ENCODE peak calls at places on chromosomes 4 and X, in six cellular contexts. One of them, this sample, is unnamed.
A peak's percentile ranks its signal among the peaks of the same experiment; 100 is the strongest.

GRCh38 chr4:98261291-98262271 is at the start of gene RAP1GDS1:
- DNase-seq in heart right ventricle: peak; percentile 48
- DNase-seq in lung: peak; percentile 38
- DNase-seq in spleen: peak; percentile 91
- DNase-seq in Caco-2: peak; percentile 42
- DNase-seq in kidney: peak; percentile 80
- DNase-seq in this sample: peak; percentile 38

GRCh38 chr4:100907465-100908454 is 389.9 kb upstream of the EMCN start:
- DNase-seq in heart right ventricle: no peak
- DNase-seq in lung: no peak
- DNase-seq in spleen: no peak
- DNase-seq in Caco-2: peak; percentile 2
- DNase-seq in kidney: no peak
- DNase-seq in this sample: no peak

GRCh38 chr4:74671074-74671698 is 123.1 kb downstream of the BTC start:
- DNase-seq in heart right ventricle: no peak
- DNase-seq in lung: peak; percentile 46
- DNase-seq in spleen: no peak
- DNase-seq in Caco-2: peak; percentile 79
- DNase-seq in kidney: no peak
- DNase-seq in this sample: no peak

GRCh38 chrX:22004866-22005265 is 27.3 kb upstream of the PHEX start:
- DNase-seq in heart right ventricle: no peak
- DNase-seq in lung: no peak
- DNase-seq in spleen: peak; percentile 32
- DNase-seq in Caco-2: no peak
- DNase-seq in kidney: no peak
- DNase-seq in this sample: no peak

GRCh38 chr4:20825493-20825892 is 125.2 kb downstream of the PACRGL start:
- DNase-seq in heart right ventricle: no peak
- DNase-seq in lung: no peak
- DNase-seq in spleen: no peak
- DNase-seq in Caco-2: no peak
- DNase-seq in kidney: no peak
- DNase-seq in this sample: no peak

GRCh38 chrX:915427-916234 is 285.0 kb downstream of the SHOX start:
- DNase-seq in heart right ventricle: no peak
- DNase-seq in lung: peak; percentile 13
- DNase-seq in spleen: peak; percentile 69
- DNase-seq in Caco-2: no peak
- DNase-seq in kidney: no peak
- DNase-seq in this sample: no peak

GRCh38 chr4:57190651-57191481 is 80.7 kb upstream of the IGFBP7 start:
- DNase-seq in heart right ventricle: no peak
- DNase-seq in lung: no peak
- DNase-seq in spleen: no peak
- DNase-seq in Caco-2: peak; percentile 48
- DNase-seq in kidney: no peak
- DNase-seq in this sample: no peak

GRCh38 chr4:188387134-188387791 is 248.0 kb downstream of the TRIML1 start:
- DNase-seq in heart right ventricle: no peak
- DNase-seq in lung: no peak
- DNase-seq in spleen: no peak
- DNase-seq in Caco-2: peak; percentile 8
- DNase-seq in kidney: no peak
- DNase-seq in this sample: no peak

GRCh38 chr4:145867416-145867815 is 71.2 kb downstream of the ZNF827 start:
- DNase-seq in heart right ventricle: no peak
- DNase-seq in lung: no peak
- DNase-seq in spleen: no peak
- DNase-seq in Caco-2: no peak
- DNase-seq in kidney: no peak
- DNase-seq in this sample: no peak

GRCh38 chr4:148203056-148203898 is 238.9 kb downstream of the NR3C2 start:
- DNase-seq in heart right ventricle: no peak
- DNase-seq in lung: no peak
- DNase-seq in spleen: no peak
- DNase-seq in Caco-2: peak; percentile 1
- DNase-seq in kidney: no peak
- DNase-seq in this sample: no peak

GRCh38 chrX:48493890-48494364 is 14.9 kb upstream of the PORCN start:
- DNase-seq in heart right ventricle: no peak
- DNase-seq in lung: no peak
- DNase-seq in spleen: peak; percentile 47
- DNase-seq in Caco-2: peak; percentile 36
- DNase-seq in kidney: peak; percentile 59
- DNase-seq in this sample: no peak

GRCh38 chr4:122764808-122765189 is 32.3 kb downstream of the BBS12 start:
- DNase-seq in heart right ventricle: no peak
- DNase-seq in lung: no peak
- DNase-seq in spleen: no peak
- DNase-seq in Caco-2: no peak
- DNase-seq in kidney: no peak
- DNase-seq in this sample: no peak

GRCh38 chr4:159608434-159608833 is 505.6 kb downstream of the RAPGEF2 start:
- DNase-seq in heart right ventricle: no peak
- DNase-seq in lung: no peak
- DNase-seq in spleen: no peak
- DNase-seq in Caco-2: no peak
- DNase-seq in kidney: no peak
- DNase-seq in this sample: no peak

GRCh38 chr4:26238782-26239647 is 81.8 kb upstream of the RBPJ start:
- DNase-seq in heart right ventricle: no peak
- DNase-seq in lung: no peak
- DNase-seq in spleen: no peak
- DNase-seq in Caco-2: no peak
- DNase-seq in kidney: no peak
- DNase-seq in this sample: no peak

GRCh38 chr4:120130786-120131185 is 64.1 kb upstream of the MAD2L1 start:
- DNase-seq in heart right ventricle: no peak
- DNase-seq in lung: no peak
- DNase-seq in spleen: no peak
- DNase-seq in Caco-2: no peak
- DNase-seq in kidney: no peak
- DNase-seq in this sample: no peak

DNA sequence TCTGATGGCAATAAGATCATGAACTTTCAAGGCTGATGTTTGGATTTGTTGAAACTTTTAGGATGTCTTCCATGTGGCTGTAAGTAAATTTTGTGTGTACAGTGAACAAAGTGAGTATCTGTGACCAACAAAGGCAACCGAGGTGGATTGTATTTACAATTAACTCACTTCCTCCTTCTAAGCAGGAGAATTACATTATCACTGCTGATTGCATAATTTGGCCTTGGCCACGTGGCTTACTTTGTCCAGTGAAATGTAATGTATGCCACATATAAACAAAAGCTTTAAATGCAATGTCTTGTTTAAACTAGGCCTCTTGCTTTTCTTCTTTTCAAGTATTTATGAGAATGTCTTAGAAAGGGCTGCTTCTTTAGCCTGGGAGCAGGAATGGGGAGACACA is 66.3 kb upstream of the MAD2L1 start:
- DNase-seq in heart right ventricle: no peak
- DNase-seq in lung: no peak
- DNase-seq in spleen: no peak
- DNase-seq in Caco-2: no peak
- DNase-seq in kidney: no peak
- DNase-seq in this sample: no peak
- H3K4me3 ChIP-seq in heart right ventricle: no peak overlapping the region
- H3K4me3 ChIP-seq in lung: no peak overlapping the region
- H3K4me3 ChIP-seq in spleen: no peak overlapping the region
- H3K4me3 ChIP-seq in Caco-2: no peak overlapping the region
- H3K4me3 ChIP-seq in kidney: no peak overlapping the region
- H3K4me3 ChIP-seq in this sample: no peak overlapping the region

DNA sequence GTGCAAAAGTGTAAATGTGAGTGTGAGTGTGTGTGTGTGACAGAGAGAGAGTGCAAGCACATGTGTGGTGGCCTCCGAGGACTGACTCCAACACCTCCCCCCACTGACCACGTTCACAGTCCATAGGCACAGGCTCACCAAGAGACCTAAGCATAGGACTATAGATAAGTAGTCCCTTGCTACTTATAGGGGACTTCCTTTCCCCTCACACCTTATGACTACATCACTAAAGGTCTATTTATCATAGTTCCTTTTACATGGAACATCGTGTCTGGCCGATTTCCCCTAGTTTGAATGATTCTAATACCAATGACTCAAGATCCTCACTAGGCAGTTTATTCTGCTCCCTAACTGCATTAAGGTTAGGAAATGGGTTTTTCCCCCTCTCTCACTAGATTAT is 17.8 kb downstream of the FRMPD3 start:
- DNase-seq in heart right ventricle: no peak
- DNase-seq in lung: no peak
- DNase-seq in spleen: no peak
- DNase-seq in Caco-2: no peak
- DNase-seq in kidney: no peak
- DNase-seq in this sample: no peak
- H3K4me1 ChIP-seq in heart right ventricle: no peaks in the 10 kb centered on the region
- H3K4me1 ChIP-seq in lung: no peaks in the 10 kb centered on the region
- H3K4me1 ChIP-seq in spleen: no peaks in the 10 kb centered on the region
- H3K4me1 ChIP-seq in Caco-2: no peaks in the 10 kb centered on the region
- H3K4me1 ChIP-seq in kidney: no peaks in the 10 kb centered on the region
- H3K4me1 ChIP-seq in this sample: no peaks in the 10 kb centered on the region

DNA sequence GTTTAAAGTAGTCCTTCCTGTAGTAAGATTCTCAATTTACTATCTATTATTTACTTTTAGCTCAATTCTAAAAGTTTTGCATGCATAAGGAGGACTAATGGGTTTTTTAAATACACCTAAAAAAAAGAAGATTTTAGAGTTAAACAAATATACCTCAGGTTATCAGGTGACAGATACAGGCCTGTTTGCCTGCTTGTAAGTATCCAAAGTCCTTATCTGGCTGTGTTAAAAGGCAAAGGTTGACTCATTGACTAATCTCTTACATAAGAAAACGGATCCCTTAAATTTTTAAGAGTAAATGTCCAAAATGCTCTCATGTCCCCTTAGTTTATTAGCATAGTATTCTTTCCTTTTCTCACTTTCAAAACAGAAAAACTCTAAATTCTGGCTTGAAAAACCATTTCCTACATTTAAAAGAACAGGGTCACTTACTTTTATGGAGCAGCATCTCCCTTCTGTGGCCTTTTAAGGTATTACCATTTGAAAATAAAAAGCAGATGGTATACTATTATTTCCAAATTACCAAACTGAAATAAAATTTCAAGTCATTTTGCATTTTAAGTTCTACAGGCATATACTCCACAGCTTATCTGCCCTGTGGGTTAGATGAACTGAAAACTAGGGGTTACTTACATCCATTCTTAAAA is 4.5 kb downstream of the CBR4 start:
- DNase-seq in heart right ventricle: no peak
- DNase-seq in lung: no peak
- DNase-seq in spleen: no peak
- DNase-seq in Caco-2: peak; percentile 13
- DNase-seq in kidney: no peak
- DNase-seq in this sample: no peak
- H3K4me3 ChIP-seq in heart right ventricle: no peak overlapping the region
- H3K4me3 ChIP-seq in lung: no peak overlapping the region
- H3K4me3 ChIP-seq in spleen: no peak overlapping the region
- H3K4me3 ChIP-seq in Caco-2: no peak overlapping the region
- H3K4me3 ChIP-seq in kidney: no peak overlapping the region
- H3K4me3 ChIP-seq in this sample: no peak overlapping the region

DNA sequence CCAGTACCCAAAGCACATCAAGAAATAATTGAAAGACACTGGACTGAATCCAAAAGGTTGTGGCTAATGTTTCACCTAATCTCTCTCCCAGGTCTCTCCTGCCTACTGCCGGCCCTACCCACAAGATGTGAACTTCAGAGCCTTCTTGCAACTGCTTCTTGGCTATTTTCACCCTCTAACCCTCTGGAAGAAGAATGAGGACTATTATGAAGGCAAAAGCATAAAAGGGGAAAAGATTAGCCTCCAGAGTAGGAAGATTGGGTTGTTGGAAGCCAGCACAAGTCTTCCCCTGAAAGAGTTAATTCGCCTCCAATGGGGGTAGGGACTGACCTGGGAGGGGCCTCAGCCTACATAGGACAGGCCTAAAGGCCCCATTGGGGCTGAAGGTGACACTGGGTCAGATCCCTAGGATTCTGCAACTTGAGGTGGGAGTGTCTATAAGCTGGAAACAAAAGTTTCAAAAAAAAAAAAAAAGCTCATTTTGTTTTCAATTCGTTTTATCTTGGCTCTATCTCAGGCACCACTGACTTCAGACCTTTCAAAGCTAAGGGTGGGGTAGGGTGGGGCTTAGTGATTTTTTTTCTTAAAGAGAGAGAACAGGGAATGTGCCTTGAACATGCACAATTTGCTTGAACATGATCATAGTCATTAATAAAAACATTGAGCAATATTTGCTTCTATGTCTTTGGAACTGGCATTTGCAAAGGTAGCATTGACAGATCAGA is 278.6 kb upstream of the KLF3 start:
- DNase-seq in heart right ventricle: no peak
- DNase-seq in lung: no peak
- DNase-seq in spleen: no peak
- DNase-seq in Caco-2: peak; percentile 44
- DNase-seq in kidney: no peak
- DNase-seq in this sample: no peak
- H3K4me1 ChIP-seq in heart right ventricle: peaks cover 30% of the 10 kb centered on the region
- H3K4me1 ChIP-seq in lung: peaks cover 2% of the 10 kb centered on the region
- H3K4me1 ChIP-seq in spleen: peaks cover 4% of the 10 kb centered on the region
- H3K4me1 ChIP-seq in Caco-2: peaks cover 17% of the 10 kb centered on the region
- H3K4me1 ChIP-seq in kidney: peaks cover 45% of the 10 kb centered on the region
- H3K4me1 ChIP-seq in this sample: peaks cover 26% of the 10 kb centered on the region

GRCh38 chr4:186151499-186151898 is 39.9 kb upstream of the CYP4V2 start:
- DNase-seq in heart right ventricle: no peak
- DNase-seq in lung: no peak
- DNase-seq in spleen: no peak
- DNase-seq in Caco-2: no peak
- DNase-seq in kidney: no peak
- DNase-seq in this sample: no peak

GRCh38 chr4:186146443-186146842 is 41.9 kb downstream of the FAM149A start:
- DNase-seq in heart right ventricle: no peak
- DNase-seq in lung: no peak
- DNase-seq in spleen: no peak
- DNase-seq in Caco-2: no peak
- DNase-seq in kidney: no peak
- DNase-seq in this sample: no peak

GRCh38 chr4:186150926-186151325 is 40.4 kb upstream of the CYP4V2 start:
- DNase-seq in heart right ventricle: no peak
- DNase-seq in lung: no peak
- DNase-seq in spleen: no peak
- DNase-seq in Caco-2: no peak
- DNase-seq in kidney: peak; percentile 54
- DNase-seq in this sample: no peak

GRCh38 chr4:186148335-186148975 is 42.9 kb upstream of the CYP4V2 start:
- DNase-seq in heart right ventricle: no peak
- DNase-seq in lung: no peak
- DNase-seq in spleen: no peak
- DNase-seq in Caco-2: no peak
- DNase-seq in kidney: no peak
- DNase-seq in this sample: no peak

DNA sequence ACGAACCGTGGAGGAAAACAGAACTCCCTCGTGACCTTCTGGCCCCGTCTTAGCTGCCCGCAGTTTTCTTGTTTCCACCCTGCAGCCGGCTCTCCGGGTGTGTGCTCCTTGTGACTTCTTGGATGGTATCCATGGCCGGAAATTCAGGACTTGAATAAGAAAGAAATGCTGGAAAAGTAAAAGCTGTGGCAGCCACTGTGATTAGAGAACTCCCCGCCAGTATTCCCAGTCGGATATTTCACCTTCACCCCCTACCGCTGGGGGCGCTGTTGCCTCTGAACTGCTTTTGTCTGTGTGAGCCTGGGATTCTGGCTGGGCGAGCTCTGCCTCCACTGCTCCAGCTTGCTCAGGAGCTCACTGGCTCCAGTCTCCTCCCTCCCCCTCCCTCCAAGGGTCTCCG is 41.5 kb upstream of the CYP4V2 start:
- DNase-seq in heart right ventricle: peak; percentile 70
- DNase-seq in lung: no peak
- DNase-seq in spleen: no peak
- DNase-seq in Caco-2: no peak
- DNase-seq in kidney: peak; percentile 87
- DNase-seq in this sample: peak; percentile 78
- H3K4me3 ChIP-seq in heart right ventricle: no peak overlapping the region
- H3K4me3 ChIP-seq in lung: no peak overlapping the region
- H3K4me3 ChIP-seq in spleen: no peak overlapping the region
- H3K4me3 ChIP-seq in Caco-2: no peak overlapping the region
- H3K4me3 ChIP-seq in kidney: peak overlapping the region; percentile 48
- H3K4me3 ChIP-seq in this sample: no peak overlapping the region

This sample was measured in uterus.